ENCODE peak calls at places on chromosomes 12 and 14, in seven cellular contexts. B is retinal pigment epithelial cell, G is pancreas, R is GM12865, O is omental fat pad, Z is MM.1S, C is tibial artery. T is an unnamed sample.

GRCh38 chr12:23855813-23856212 is 93.7 kb downstream of the SOX5 start:
- DNase-seq in B (no peak), G (no peak), R (no peak), O (no peak), Z (no peak), C (no peak), T (no peak)

GRCh38 chr12:94290353-94290752 is 142.0 kb downstream of the PLXNC1 start:
- DNase-seq in B (no peak), G (no peak), R (no peak), O (no peak), Z (no peak), C (no peak), T (no peak)

GRCh38 chr12:58764100-58764953 is 156.0 kb downstream of the LRIG3 start:
- DNase-seq in B (no peak), G (no peak), R (peak), O (no peak), Z (no peak), C (no peak), T (no peak)

GRCh38 chr14:68819260-68819691 is 26.4 kb upstream of the ZFP36L1 start:
- DNase-seq in B (peak), G (no peak), R (no peak), O (no peak), Z (no peak), C (no peak), T (no peak)

GRCh38 chr12:57614178-57614947 is 3.1 kb downstream of the ARHGEF25 start:
- DNase-seq in B (no peak), G (no peak), R (peak), O (no peak), Z (peak), C (peak), T (no peak)

GRCh38 chr12:25759752-25760151 is 198.7 kb upstream of the RASSF8 start:
- DNase-seq in B (no peak), G (no peak), R (no peak), O (no peak), Z (no peak), C (no peak), T (no peak)

GRCh38 chr12:96720363-96720705 is 186.7 kb upstream of the NEDD1 start:
- DNase-seq in B (no peak), G (no peak), R (peak), O (no peak), Z (peak), C (no peak), T (no peak)

GRCh38 chr12:57864811-57865751 is 18.6 kb upstream of the CTDSP2 start:
- DNase-seq in B (no peak), G (peak), R (peak), O (no peak), Z (peak), C (peak), T (no peak)

GRCh38 chr12:43113153-43113552 is 438.9 kb downstream of the ADAMTS20 start:
- DNase-seq in B (no peak), G (no peak), R (no peak), O (no peak), Z (no peak), C (no peak), T (no peak)

GRCh38 chr12:70853326-70853725 is 67.2 kb downstream of the PTPRR start:
- DNase-seq in B (no peak), G (no peak), R (no peak), O (no peak), Z (no peak), C (no peak), T (no peak)

GRCh38 chr14:68076451-68076850 is 256.9 kb downstream of the RAD51B start:
- DNase-seq in B (no peak), G (no peak), R (no peak), O (no peak), Z (no peak), C (no peak), T (no peak)

DNA sequence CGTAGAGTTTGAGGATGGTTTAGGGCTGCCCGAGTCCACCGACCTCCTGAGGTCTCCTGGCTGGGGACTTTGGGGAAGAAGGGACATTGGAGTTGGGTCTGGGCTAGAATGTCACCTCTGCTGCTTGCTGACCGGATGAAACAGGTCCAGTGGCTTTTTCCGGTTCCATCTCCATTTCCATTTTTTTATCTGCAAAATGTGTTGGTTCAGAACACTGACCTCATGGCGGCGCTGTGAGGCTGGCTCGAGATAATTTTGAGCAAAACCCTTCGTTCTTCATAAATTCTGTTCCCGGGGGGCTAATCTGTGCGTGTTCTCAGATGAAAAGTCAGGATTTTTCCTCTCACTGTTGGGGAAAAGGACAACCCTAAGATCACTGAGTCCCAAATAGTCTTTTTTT is 11.7 kb upstream of the MYL2 start:
- DNase-seq in B (no peak), G (no peak), R (no peak), O (no peak), Z (no peak), C (no peak), T (no peak)
- TF ChIP-seq CTCF in B (peak), G (no peak), R (peak), O (no peak), Z (peak), C (no peak), T (no peak)

GRCh38 chr14:72818998-72819397 is 74.9 kb downstream of the DPF3 start:
- DNase-seq in B (no peak), G (no peak), R (no peak), O (no peak), Z (no peak), C (no peak), T (no peak)

GRCh38 chr14:72825486-72825885 is 68.4 kb downstream of the DPF3 start:
- DNase-seq in B (no peak), G (no peak), R (no peak), O (no peak), Z (no peak), C (no peak), T (no peak)

GRCh38 chr14:72824051-72824450 is 69.8 kb downstream of the DPF3 start:
- DNase-seq in B (no peak), G (no peak), R (no peak), O (no peak), Z (no peak), C (no peak), T (no peak)

GRCh38 chr14:72826039-72826438 is 67.9 kb downstream of the DPF3 start:
- DNase-seq in B (no peak), G (no peak), R (no peak), O (no peak), Z (no peak), C (no peak), T (no peak)

DNA sequence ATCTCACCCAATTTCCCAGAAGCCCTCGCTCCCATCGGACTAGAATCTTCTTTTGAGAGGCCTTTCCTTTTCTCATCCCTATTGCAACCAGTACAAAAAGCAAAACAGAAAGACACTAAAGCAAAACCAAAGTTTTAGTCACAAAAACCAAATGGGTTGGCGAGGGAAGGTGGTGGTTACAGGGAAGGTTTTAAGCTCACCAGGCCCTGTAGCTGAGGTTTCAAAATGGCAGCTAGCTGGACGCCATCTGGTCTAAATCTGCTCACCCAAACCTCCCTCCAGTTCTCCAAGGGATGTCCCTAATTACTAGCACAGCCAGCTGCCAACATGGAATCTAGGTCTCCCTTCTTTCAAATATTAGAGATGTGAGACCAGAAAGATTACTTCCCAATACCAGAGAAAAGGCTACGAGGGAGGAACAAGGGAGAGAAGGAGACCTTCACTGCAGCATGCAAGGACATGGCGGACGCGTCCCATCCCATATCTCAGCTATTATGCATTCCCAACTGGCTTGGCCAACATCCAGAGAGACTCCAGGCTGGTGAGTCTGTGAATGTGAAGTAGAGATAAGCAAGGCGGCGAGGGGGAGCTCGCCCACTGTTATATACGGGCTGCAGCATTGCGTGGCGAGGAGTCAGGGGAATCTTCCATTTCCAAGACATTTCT is 70.8 kb downstream of the DPF3 start:
- DNase-seq in B (no peak), G (no peak), R (no peak), O (no peak), Z (no peak), C (no peak), T (no peak)
- TF ChIP-seq CTCF in B (no peak), G (no peak), R (no peak), O (no peak), Z (no peak), C (no peak), T (no peak)

GRCh38 chr14:54814076-54814475 is 88.5 kb downstream of the GCH1 start:
- DNase-seq in B (no peak), G (no peak), R (peak), O (no peak), Z (no peak), C (no peak), T (no peak)
- TF ChIP-seq CTCF in B (peak), G (no peak), R (peak), O (no peak), Z (peak), C (no peak), T (no peak)

GRCh38 chr12:76084277-76085158 is at the start of gene NAP1L1:
- DNase-seq in B (peak), G (peak), R (peak), O (peak), Z (peak), C (peak), T (peak)

GRCh38 chr12:76083761-76084276 is 666 bp downstream of the NAP1L1 start:
- DNase-seq in B (no peak), G (peak), R (peak), O (peak), Z (peak), C (peak), T (peak)

GRCh38 chr12:76083246-76083735 is 1.2 kb downstream of the NAP1L1 start:
- DNase-seq in B (no peak), G (no peak), R (no peak), O (no peak), Z (no peak), C (no peak), T (no peak)

GRCh38 chr12:76081909-76082308 is 2.6 kb downstream of the NAP1L1 start:
- DNase-seq in B (no peak), G (no peak), R (no peak), O (no peak), Z (no peak), C (no peak), T (no peak)

DNA sequence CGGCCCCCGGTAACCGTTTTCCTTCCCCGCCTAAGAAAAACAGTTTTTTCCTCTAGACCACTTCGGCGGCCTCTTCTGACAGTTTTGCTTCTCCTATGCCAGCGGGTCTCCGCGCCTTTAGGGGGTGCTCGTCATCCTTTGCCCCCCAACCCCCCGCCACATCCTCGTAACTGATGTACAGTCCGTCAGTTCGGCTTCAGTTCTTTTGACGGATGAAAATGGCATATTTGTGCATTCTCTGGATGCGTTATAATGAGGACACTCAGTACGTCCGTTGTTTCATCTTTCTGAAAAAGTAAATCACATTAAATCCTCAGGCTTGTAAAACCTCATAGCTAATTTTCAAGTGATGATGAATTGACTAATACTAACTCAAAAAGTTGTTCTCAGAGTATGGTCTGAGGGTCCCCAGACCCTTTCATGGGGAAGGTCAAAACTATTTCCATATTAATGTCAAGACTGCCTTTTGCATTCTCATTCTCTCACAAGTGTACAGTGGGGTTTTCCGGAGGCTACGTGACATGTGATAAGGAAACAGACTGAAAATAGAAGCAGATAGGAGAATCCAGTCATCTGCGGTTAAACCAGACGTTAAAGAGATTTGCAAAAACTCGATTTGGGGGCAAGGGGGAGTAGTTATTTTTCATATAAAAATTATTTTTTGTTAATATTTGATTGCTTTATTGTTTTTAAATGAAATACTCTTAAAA is 829 bp upstream of the NAP1L1 start:
- DNase-seq in B (no peak), G (no peak), R (peak), O (no peak), Z (peak), C (no peak), T (no peak)
- TF ChIP-seq CTCF in B (peak), G (no peak), R (peak), O (no peak), Z (peak), C (no peak), T (no peak)

GRCh38 chr14:39176263-39177167 is 1.5 kb downstream of the PNN start:
- DNase-seq in B (no peak), G (no peak), R (no peak), O (no peak), Z (no peak), C (no peak), T (no peak)

GRCh38 chr14:39173198-39173597 is 1.9 kb upstream of the PNN start:
- DNase-seq in B (no peak), G (no peak), R (no peak), O (no peak), Z (no peak), C (no peak), T (no peak)

GRCh38 chr14:39175445-39176262 is 600 bp downstream of the PNN start:
- DNase-seq in B (no peak), G (peak), R (peak), O (peak), Z (no peak), C (no peak), T (no peak)

GRCh38 chr14:39177168-39177545 is 2.1 kb downstream of the PNN start:
- DNase-seq in B (no peak), G (no peak), R (no peak), O (no peak), Z (no peak), C (no peak), T (no peak)

DNA sequence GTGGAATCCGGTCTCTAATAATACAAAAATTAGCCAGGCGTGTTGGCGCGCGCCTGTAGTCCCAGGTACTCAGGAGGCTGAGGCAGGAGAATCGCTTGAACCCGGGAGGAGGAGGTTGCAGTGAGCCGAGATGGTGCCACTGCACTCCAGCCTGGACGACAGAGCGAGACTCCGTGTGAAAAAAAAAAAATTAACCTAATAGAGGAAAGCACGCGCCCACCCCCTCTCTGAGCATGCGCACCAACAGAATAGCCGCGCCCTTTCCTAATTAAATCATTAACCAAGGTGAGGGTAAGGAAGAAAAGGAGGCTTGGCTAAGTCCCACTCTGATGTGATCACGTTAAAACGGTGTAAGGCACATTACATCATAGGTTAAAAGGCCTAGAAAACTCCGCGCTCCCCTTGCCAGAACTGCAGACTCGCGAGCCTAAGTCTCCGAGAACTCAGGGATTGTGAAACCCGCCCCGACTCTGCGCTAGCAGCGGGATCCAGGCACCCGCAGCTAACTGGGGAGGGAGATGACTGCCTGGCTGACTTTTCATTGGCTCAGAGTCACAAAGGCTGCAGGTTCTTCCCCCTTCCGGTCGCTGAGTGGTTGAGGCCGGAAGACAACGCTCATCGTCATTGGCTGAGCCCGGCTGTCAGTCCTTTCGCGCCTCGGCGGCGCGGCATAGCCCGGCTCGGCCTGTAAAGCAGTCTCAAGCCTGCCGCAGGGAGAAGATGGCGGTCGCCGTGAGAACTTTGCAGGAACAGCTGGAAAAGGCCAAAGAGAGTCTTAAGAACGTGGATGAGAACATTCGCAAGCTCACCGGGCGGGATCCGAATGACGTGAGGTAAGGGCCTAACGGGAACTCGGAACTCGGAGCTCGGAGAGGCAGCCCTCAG is at the start of gene PNN:
- DNase-seq in B (peak), G (peak), R (peak), O (peak), Z (peak), C (peak), T (peak)
- TF ChIP-seq CTCF in B (no peak), G (no peak), R (no peak), O (no peak), Z (no peak), C (no peak), T (no peak)

DNA sequence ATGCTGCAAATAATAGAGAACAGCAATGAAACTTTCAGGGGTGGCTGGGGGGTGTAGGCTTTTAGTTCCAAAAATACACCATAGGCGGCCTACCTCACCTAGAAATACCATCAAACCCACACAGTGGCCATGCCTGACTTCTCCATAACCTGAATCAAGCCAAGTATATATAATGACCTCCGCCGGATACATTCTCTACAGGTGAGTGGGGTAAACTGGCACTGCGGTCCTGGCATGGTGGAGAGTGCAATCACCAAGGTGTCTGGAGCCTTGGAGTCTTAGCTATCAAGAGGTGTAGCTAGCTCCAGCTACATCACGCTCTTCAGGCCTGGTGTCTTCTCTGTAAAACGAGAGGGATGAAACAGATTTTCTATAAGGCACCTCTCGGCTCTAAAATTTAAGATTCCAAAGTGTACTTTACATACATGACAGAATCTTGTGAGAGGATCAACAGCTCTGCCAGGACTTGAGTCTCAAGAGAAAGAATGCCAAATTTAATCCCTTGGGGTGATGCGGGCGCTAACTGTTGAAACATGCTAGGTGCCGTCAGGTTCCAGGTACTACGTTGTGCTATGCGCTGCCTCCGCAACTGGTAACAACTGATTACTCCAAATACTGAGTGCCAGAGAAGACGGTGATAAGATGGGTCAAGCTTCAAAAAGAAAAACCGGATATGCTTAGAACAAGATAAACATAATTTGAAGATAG is 1.0 kb downstream of the ZBTB25 start:
- DNase-seq in B (no peak), G (peak), R (peak), O (no peak), Z (peak), C (no peak), T (no peak)
- TF ChIP-seq CTCF in B (no peak), G (no peak), R (no peak), O (no peak), Z (no peak), C (no peak), T (no peak)

GRCh38 chr14:92517761-92518160 is 4.2 kb downstream of the RIN3 start:
- DNase-seq in B (no peak), G (no peak), R (no peak), O (no peak), Z (no peak), C (no peak), T (no peak)

GRCh38 chr14:92516966-92517350 is 3.4 kb downstream of the RIN3 start:
- DNase-seq in B (no peak), G (no peak), R (no peak), O (no peak), Z (no peak), C (no peak), T (no peak)

GRCh38 chr14:92519246-92520101 is 5.9 kb downstream of the RIN3 start:
- DNase-seq in B (no peak), G (no peak), R (no peak), O (no peak), Z (no peak), C (peak), T (no peak)

GRCh38 chr14:92520701-92521415 is 7.3 kb downstream of the RIN3 start:
- DNase-seq in B (no peak), G (no peak), R (no peak), O (no peak), Z (no peak), C (no peak), T (no peak)

DNA sequence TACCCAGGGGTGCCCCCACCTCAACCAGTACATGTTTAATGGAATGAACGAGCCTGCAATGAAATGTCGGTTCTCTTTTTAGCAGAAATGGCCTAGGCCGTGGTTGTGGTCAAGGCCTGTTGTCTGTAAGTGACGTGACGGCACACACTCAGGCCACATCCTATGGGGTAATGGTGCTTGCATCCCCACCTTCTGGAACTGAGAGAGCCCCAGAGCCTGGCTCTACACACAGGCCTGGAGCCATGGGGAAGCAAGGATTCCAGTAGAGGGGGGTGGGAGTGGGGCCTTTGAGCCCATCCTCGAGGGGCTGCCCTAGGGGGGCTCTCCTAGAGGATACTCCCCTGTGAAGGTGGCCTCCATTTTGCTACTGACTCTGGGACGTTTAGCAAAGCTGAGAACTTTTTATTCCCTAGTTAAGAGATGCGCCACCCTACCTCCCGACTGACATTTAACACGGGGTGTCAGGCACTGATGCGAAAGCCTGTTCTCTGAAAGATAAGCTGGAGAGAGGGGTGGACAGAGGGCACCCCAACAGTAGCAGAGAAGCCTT is 6.6 kb downstream of the RIN3 start:
- DNase-seq in B (no peak), G (no peak), R (peak), O (no peak), Z (no peak), C (no peak), T (no peak)
- TF ChIP-seq CTCF in B (no peak), G (no peak), R (no peak), O (no peak), Z (no peak), C (no peak), T (no peak)

T was measured in esophagus muscularis mucosa.